ENCODE peak calls at places on chromosomes 16 and 17, in eight cellular contexts. A, B, G, X, K, I, E and U are unnamed samples.
A peak's percentile ranks its signal among the peaks of the same experiment; 100 is the strongest.

GRCh38 chr16:53224932-53225533 is 170.2 kb downstream of the CHD9 start:
- DNase-seq in A (peak; percentile 61), B (peak; percentile 41), G (no peak), X (no peak), K (no peak), I (no peak), E (no peak), U (no peak)

GRCh38 chr17:70552230-70552981 is 383.1 kb downstream of the KCNJ2 start:
- DNase-seq in A (peak; percentile 38), B (peak; percentile 35), G (no peak), X (peak; percentile 72), K (peak; percentile 75), I (no peak), E (no peak), U (peak; percentile 51)

GRCh38 chr16:19338335-19338734 is 52.8 kb downstream of the CLEC19A start:
- DNase-seq in A (peak; percentile 46), B (no peak), G (no peak), X (no peak), K (no peak), I (no peak), E (no peak), U (no peak)

GRCh38 chr16:8962393-8963009 is 1.2 kb downstream of the USP7 start:
- DNase-seq in A (peak; percentile 39), B (no peak), G (peak; percentile 40), X (peak; percentile 53), K (peak; percentile 64), I (peak; percentile 50), E (no peak), U (peak; percentile 80)

GRCh38 chr16:17414916-17415315 is 55.8 kb downstream of the XYLT1 start:
- DNase-seq in A (no peak), B (no peak), G (no peak), X (no peak), K (no peak), I (no peak), E (no peak), U (no peak)

GRCh38 chr16:85615014-85615851 is 2.1 kb downstream of the GSE1 start:
- DNase-seq in A (peak; percentile 86), B (no peak), G (peak; percentile 53), X (no peak), K (peak; percentile 86), I (peak; percentile 91), E (no peak), U (peak; percentile 85)

GRCh38 chr17:61291457-61292311 is 108.0 kb upstream of the TBX2 start:
- DNase-seq in A (no peak), B (peak; percentile 33), G (no peak), X (no peak), K (no peak), I (no peak), E (no peak), U (no peak)

GRCh38 chr16:87740441-87740840 is 25.3 kb downstream of the KLHDC4 start:
- DNase-seq in A (no peak), B (peak; percentile 92), G (no peak), X (no peak), K (no peak), I (no peak), E (no peak), U (no peak)

GRCh38 chr16:70573451-70574121 is 50.0 kb downstream of the SF3B3 start:
- DNase-seq in A (peak; percentile 47), B (peak; percentile 93), G (no peak), X (no peak), K (no peak), I (no peak), E (no peak), U (no peak)

GRCh38 chr16:71956500-71956899 is 43.7 kb downstream of the PKD1L3 start:
- DNase-seq in A (no peak), B (no peak), G (no peak), X (no peak), K (no peak), I (no peak), E (no peak), U (no peak)

GRCh38 chr17:81867952-81868673 is 3.0 kb downstream of the ARHGDIA start:
- DNase-seq in A (no peak), B (no peak), G (no peak), X (peak; percentile 51), K (no peak), I (no peak), E (no peak), U (no peak)

GRCh38 chr16:87506423-87507350 is 13.9 kb upstream of the ZCCHC14 start:
- DNase-seq in A (no peak), B (no peak), G (no peak), X (no peak), K (no peak), I (no peak), E (no peak), U (no peak)

GRCh38 chr17:27578718-27579085 is 52.3 kb upstream of the LGALS9 start:
- DNase-seq in A (peak; percentile 62), B (peak; percentile 71), G (no peak), X (no peak), K (no peak), I (no peak), E (no peak), U (peak; percentile 52)

GRCh38 chr16:29824589-29825144 is 4.4 kb downstream of the MVP start:
- DNase-seq in A (no peak), B (peak; percentile 85), G (no peak), X (no peak), K (no peak), I (no peak), E (no peak), U (no peak)

GRCh38 chr17:412211-413015 is 59.8 kb upstream of the RPH3AL start:
- DNase-seq in A (peak; percentile 62), B (peak; percentile 51), G (peak; percentile 57), X (peak; percentile 73), K (peak; percentile 77), I (peak; percentile 51), E (peak; percentile 22), U (peak; percentile 79)

GRCh38 chr16:2845116-2845515 is 12.9 kb downstream of the PRSS22 start:
- DNase-seq in A (no peak), B (no peak), G (no peak), X (no peak), K (no peak), I (no peak), E (no peak), U (no peak)

GRCh38 chr17:60087882-60088669 is 9.4 kb upstream of the HEATR6 start:
- DNase-seq in A (peak; percentile 73), B (peak; percentile 72), G (no peak), X (no peak), K (no peak), I (peak; percentile 42), E (no peak), U (peak; percentile 33)

GRCh38 chr16:55008836-55009510 is 78.3 kb downstream of the IRX5 start:
- DNase-seq in A (no peak), B (no peak), G (no peak), X (no peak), K (no peak), I (no peak), E (no peak), U (no peak)

GRCh38 chr16:20901441-20902112 is 1.0 kb downstream of the LYRM1 start:
- DNase-seq in A (peak; percentile 80), B (peak; percentile 60), G (peak; percentile 3), X (peak; percentile 66), K (peak; percentile 54), I (peak; percentile 68), E (peak; percentile 34), U (peak; percentile 57)

GRCh38 chr17:57603541-57603940 is 141.6 kb downstream of the CCDC182 start:
- DNase-seq in A (no peak), B (no peak), G (no peak), X (no peak), K (no peak), I (peak; percentile 43), E (no peak), U (no peak)

DNA sequence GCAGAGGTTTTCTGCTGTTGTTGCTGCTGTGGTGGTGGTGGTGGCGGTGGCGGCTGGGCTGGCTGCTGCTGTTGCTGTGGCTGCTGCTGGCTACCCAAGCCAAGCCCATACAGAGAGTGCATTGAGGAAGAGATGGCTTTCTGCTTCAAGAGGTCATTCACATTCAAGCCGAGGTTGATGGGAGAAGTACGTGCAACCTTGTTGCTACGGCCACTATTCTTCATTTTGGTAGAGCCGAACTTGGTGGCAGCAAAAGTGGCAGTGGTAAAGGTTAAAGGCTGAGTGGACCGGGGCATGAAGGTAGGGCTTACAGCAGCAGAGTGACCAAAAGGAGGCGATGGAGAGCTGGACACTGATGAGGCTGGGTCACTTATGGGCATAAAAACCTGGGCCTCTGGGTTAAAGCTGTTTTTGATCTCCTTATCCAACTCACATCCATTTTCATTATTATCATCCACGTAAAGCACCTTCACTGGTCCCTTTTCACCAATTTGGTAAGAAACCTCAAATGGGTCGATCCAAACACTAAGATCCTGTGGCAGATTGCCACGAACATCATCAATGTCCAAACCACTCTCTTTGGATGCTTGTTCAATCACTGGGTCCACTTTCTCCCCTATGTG is 2.8 kb downstream of the TOB1 start:
- DNase-seq in A (peak; percentile 70), B (no peak), G (no peak), X (peak; percentile 80), K (peak; percentile 69), I (peak; percentile 59), E (no peak), U (peak; percentile 67)
- H3K4me3 ChIP-seq in A (no peak overlapping the region), B (no peak overlapping the region), G (peak overlapping the region; percentile 40), X (peak overlapping the region; percentile 77), K (no peak overlapping the region), I (peak overlapping the region; percentile 99), E (peak overlapping the region; percentile 97), U (no peak overlapping the region)

DNA sequence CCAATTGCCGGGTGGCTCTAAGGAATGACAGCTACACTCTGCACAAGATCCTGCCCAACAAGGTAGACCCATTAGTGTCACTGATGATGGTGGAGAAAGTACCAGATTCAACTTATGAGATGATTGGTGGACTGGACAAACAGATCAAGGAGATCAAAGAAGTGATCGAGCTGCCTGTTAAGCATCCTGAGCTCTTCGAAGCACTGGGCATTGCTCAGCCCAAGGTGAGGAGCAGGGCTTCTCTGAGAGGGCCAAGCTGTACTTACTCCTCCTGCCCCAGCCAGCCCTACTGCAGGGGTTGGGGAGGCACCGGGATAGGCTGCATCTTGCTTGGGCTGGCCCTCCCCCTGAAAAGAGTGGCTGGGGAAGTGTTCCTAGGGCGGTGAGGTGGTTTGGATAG is 2.8 kb upstream of the FTSJ3 start:
- DNase-seq in A (no peak), B (no peak), G (no peak), X (no peak), K (no peak), I (no peak), E (no peak), U (no peak)
- H3K36me3 ChIP-seq in A (peaks cover 23% of the 10 kb centered on the region), B (peaks cover 39% of the 10 kb centered on the region), G (peaks cover 66% of the 10 kb centered on the region), X (peaks cover 60% of the 10 kb centered on the region), K (peaks cover 5% of the 10 kb centered on the region), I (peaks cover 65% of the 10 kb centered on the region), E (peaks cover 42% of the 10 kb centered on the region), U (peaks cover 59% of the 10 kb centered on the region)

GRCh38 chr16:84498859-84499620 is 5.4 kb downstream of the MEAK7 start:
- DNase-seq in A (no peak), B (no peak), G (no peak), X (no peak), K (no peak), I (no peak), E (no peak), U (no peak)
- H3K4me3 ChIP-seq in A (no peak overlapping the region), B (no peak overlapping the region), G (no peak overlapping the region), X (no peak overlapping the region), K (no peak overlapping the region), I (no peak overlapping the region), E (no peak overlapping the region), U (no peak overlapping the region)

DNA sequence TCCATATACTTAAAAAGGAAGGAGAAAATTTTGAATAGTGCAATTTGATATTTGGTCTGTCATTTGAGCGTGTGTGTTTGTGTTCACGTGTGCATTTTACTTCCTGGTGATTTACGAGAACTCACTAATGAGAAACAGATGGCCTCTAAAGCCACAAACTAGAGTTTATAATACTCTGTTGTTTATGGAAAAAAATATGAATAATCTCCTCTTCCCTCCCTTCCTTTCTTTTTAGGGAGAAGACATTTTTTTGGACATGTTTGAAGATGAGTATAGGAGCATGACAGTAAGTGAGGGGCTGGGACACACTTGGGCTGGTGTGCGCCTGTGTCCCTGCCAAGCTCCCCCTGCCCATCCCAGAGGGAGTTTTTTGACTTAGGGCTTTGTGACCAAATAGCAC is 102.7 kb downstream of the CLEC16A start:
- DNase-seq in A (no peak), B (peak; percentile 71), G (no peak), X (peak; percentile 54), K (no peak), I (no peak), E (no peak), U (no peak)
- H3K36me3 ChIP-seq in A (no peaks in the 10 kb centered on the region), B (peaks cover 7% of the 10 kb centered on the region), G (peaks cover 8% of the 10 kb centered on the region), X (peaks cover 24% of the 10 kb centered on the region), K (no peaks in the 10 kb centered on the region), I (peaks cover 8% of the 10 kb centered on the region), E (no peaks in the 10 kb centered on the region), U (no peaks in the 10 kb centered on the region)